ENCODE peak calls at places on chromosomes 16 and 17, in four cellular contexts. Z is PC-9, K is heart right ventricle, E is dorsolateral prefrontal cortex. U is an unnamed sample.

GRCh38 chr17:39096435-39097158 is 54.8 kb downstream of the PLXDC1 start:
- DNase-seq in Z (no peak), K (peak), E (no peak), U (no peak)

GRCh38 chr16:22370038-22370541 is 4.3 kb downstream of the CDR2 start:
- DNase-seq in Z (no peak), K (no peak), E (no peak), U (no peak)

GRCh38 chr17:71713846-71714245 is 407.0 kb upstream of the SOX9 start:
- DNase-seq in Z (no peak), K (no peak), E (no peak), U (no peak)

GRCh38 chr16:55426865-55427484 is 52.0 kb upstream of the MMP2 start:
- DNase-seq in Z (no peak), K (no peak), E (no peak), U (no peak)

GRCh38 chr16:27374231-27374793 is 27.7 kb upstream of the IL21R start:
- DNase-seq in Z (no peak), K (no peak), E (no peak), U (no peak)

GRCh38 chr17:57986841-57987581 is 1.0 kb downstream of the VEZF1 start:
- DNase-seq in Z (peak), K (peak), E (peak), U (no peak)

GRCh38 chr16:27947696-27948095 is 115.8 kb downstream of the GSG1L start:
- DNase-seq in Z (no peak), K (no peak), E (no peak), U (no peak)

GRCh38 chr17:1686086-1686485 is 1.4 kb upstream of the PRPF8 start:
- DNase-seq in Z (peak), K (no peak), E (no peak), U (no peak)

GRCh38 chr17:40418428-40418706 is 671 bp upstream of the TOP2A start:
- DNase-seq in Z (no peak), K (peak), E (peak), U (no peak)

GRCh38 chr17:1703063-1703462 is 7.1 kb downstream of the TLCD2 start:
- DNase-seq in Z (no peak), K (no peak), E (no peak), U (no peak)

GRCh38 chr16:50304467-50305440 is 38.4 kb downstream of the ADCY7 start:
- DNase-seq in Z (no peak), K (no peak), E (peak), U (no peak)

GRCh38 chr16:20611975-20612471 is 35.9 kb upstream of the ACSM2B start:
- DNase-seq in Z (no peak), K (peak), E (no peak), U (no peak)

GRCh38 chr17:30969989-30970680 is 704 bp upstream of the RNF135 start:
- DNase-seq in Z (no peak), K (no peak), E (no peak), U (no peak)

GRCh38 chr16:12542818-12543699 is 260.6 kb downstream of the CPPED1 start:
- DNase-seq in Z (no peak), K (no peak), E (peak), U (no peak)

GRCh38 chr16:50602531-50603205 is 54.5 kb downstream of the NKD1 start:
- DNase-seq in Z (no peak), K (no peak), E (no peak), U (no peak)

GRCh38 chr17:32335647-32336046 is 6.3 kb downstream of the C17orf75 start:
- DNase-seq in Z (no peak), K (no peak), E (no peak), U (no peak)

GRCh38 chr17:28384281-28385036 is 13.0 kb downstream of the SARM1 start:
- DNase-seq in Z (peak), K (peak), E (peak), U (no peak)

GRCh38 chr16:46848768-46849764 is 18.1 kb upstream of the C16orf87 start:
- DNase-seq in Z (no peak), K (no peak), E (no peak), U (no peak)

GRCh38 chr16:2716948-2717347 is 3.1 kb downstream of the PRSS27 start:
- DNase-seq in Z (no peak), K (no peak), E (no peak), U (no peak)
- TF ChIP-seq CTCF in Z (no peak), K (no peak), E (no peak), U (no peak)

GRCh38 chr16:31179747-31180458 is at the start of gene FUS:
- DNase-seq in Z (peak), K (peak), E (peak), U (peak)
- TF ChIP-seq CTCF in Z (no peak), K (no peak), E (no peak), U (no peak)

GRCh38 chr17:70136131-70136530 is 33.2 kb upstream of the KCNJ2 start:
- DNase-seq in Z (no peak), K (no peak), E (no peak), U (no peak)

GRCh38 chr17:70132505-70132904 is 36.8 kb upstream of the KCNJ2 start:
- DNase-seq in Z (no peak), K (no peak), E (no peak), U (no peak)

GRCh38 chr17:70137451-70138230 is 31.7 kb upstream of the KCNJ2 start:
- DNase-seq in Z (peak), K (peak), E (peak), U (no peak)

GRCh38 chr17:70134042-70134441 is 35.3 kb upstream of the KCNJ2 start:
- DNase-seq in Z (no peak), K (no peak), E (no peak), U (no peak)

DNA sequence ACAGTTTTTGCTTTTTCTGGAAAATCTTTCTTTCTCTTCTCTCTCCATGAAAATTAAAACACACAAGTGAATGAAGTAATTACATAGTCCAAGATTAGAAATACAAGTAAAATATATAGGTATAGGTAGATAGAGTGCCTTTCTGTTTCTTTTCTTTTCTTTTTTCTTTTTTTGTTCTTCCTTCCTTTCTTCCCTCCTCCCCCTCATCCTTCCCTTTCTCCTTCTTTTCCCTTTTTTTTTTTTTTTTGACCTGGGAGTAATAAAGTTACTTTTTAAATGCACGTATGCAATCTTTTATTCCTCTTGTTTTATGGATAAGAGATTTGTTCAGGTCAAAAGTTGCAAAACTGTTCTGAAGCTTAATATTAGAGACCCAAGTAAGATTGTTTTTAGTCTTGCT is 34.6 kb upstream of the KCNJ2 start:
- DNase-seq in Z (no peak), K (no peak), E (no peak), U (no peak)
- TF ChIP-seq CTCF in Z (no peak), K (no peak), E (no peak), U (no peak)

DNA sequence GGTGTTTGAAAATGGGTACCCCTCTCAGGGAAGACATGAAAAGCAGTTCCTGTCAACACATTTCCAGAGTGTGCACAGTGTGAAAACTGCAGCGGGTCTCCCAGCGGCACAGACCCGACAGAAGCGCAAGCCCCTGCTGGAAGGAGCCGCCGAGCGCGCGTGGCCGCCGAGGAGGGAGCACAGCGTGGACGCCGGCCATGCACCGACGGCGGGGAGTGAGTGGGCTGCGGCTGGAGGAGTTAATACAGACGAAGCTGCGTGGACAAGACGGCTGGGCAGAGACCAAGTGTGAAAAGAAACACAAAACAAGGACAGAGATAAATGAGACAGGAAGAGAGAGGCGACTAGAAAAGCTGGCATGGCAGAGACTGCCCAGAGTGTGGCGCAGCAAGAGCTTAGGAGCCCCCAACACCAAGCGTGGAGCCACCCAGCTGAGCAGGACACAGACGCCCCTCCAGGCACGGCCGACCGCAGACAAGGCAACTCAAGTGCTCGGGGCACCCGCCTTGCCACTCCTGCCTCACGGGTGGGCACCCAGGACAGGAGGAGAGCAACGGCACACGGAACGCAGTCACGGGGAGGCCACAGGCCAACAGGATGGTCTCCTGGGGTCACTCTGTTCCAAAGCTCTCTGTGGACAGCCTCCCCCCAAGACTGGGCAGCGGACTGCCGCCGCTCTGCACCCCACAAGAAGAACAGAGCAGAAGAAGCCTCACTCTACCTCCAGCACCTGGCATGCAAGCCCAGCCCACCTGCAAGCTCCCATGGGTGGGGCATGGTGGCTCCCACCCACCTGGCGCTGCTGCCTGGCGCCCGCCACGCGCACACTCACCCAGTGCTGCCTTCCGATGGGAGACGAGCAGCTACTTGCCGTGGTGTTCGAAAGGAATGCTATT is 16.6 kb downstream of the SLC16A3 start:
- DNase-seq in Z (no peak), K (no peak), E (no peak), U (no peak)
- TF ChIP-seq CTCF in Z (no peak), K (no peak), E (no peak), U (no peak)

GRCh38 chr17:16286947-16287562 is 66.2 kb downstream of the CENPV start:
- DNase-seq in Z (no peak), K (peak), E (no peak), U (no peak)

GRCh38 chr17:16283705-16284104 is 66.7 kb downstream of the PIGL start:
- DNase-seq in Z (no peak), K (no peak), E (no peak), U (no peak)

GRCh38 chr17:16287563-16288027 is 65.7 kb downstream of the CENPV start:
- DNase-seq in Z (peak), K (no peak), E (no peak), U (no peak)

GRCh38 chr17:16286009-16286946 is 67.0 kb downstream of the CENPV start:
- DNase-seq in Z (peak), K (peak), E (peak), U (no peak)

GRCh38 chr17:16285646-16286008 is 67.6 kb downstream of the CENPV start:
- DNase-seq in Z (no peak), K (no peak), E (no peak), U (no peak)
- TF ChIP-seq CTCF in Z (peak), K (peak), E (no peak), U (no peak)

DNA sequence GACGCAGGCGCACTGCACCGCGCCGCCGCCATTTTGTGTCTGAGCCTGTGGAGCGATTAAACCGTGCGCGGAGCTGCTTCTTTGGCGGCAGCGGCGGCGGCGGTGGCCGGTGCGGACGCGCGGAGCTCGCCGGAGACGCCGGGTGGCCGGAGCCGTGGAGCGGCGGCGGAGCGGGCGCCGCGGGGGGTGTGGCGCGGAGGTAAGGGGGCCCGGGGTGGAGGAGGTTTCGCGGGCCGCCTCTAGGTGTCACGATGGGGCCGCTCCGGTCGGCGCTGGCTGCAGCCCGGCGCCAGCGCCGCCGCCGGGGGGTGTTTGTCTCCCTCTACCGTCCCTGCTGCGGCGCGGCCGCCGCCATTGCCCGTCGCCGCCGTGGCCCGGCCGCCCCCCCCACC is at the start of gene CTCF:
- DNase-seq in Z (no peak), K (peak), E (peak), U (no peak)
- TF ChIP-seq CTCF in Z (no peak), K (peak), E (no peak), U (peak)

GRCh38 chr16:5025171-5025632 is 8.5 kb downstream of the NAGPA start:
- DNase-seq in Z (no peak), K (peak), E (peak), U (peak)
- TF ChIP-seq CTCF in Z (no peak), K (peak), E (peak), U (peak)

U was measured in D721Med.